ENCODE peak calls at places on chromosomes 1 and 21, in eight cellular contexts. One of them, this sample, is unnamed. For H3K4me1 and H3K36me3, the result is how much of the 10 kb centered on the place peaks cover.

GRCh38 chr21:35350965-35351364 is 301.9 kb upstream of the RUNX1 start:
- DNase-seq in SK-N-SH: no peak
- DNase-seq in right lobe of liver: no peak
- DNase-seq in CD4-positive, CD25-positive, alpha-beta regulatory T cell: no peak
- DNase-seq in CD8-positive, alpha-beta memory T cell: no peak
- DNase-seq in psoas muscle: no peak
- DNase-seq in K562: no peak
- DNase-seq in hepatocyte: no peak
- DNase-seq in this sample: no peak

GRCh38 chr1:248886237-248886895 is 19.7 kb upstream of the PGBD2 start:
- DNase-seq in right lobe of liver: no peak
- DNase-seq in SK-N-SH: no peak
- DNase-seq in CD8-positive, alpha-beta memory T cell: no peak
- DNase-seq in hepatocyte: no peak
- DNase-seq in psoas muscle: no peak
- DNase-seq in K562: peak
- DNase-seq in CD4-positive, CD25-positive, alpha-beta regulatory T cell: no peak
- DNase-seq in this sample: no peak

GRCh38 chr1:55604749-55605148 is 389.6 kb upstream of the USP24 start:
- DNase-seq in right lobe of liver: no peak
- DNase-seq in CD4-positive, CD25-positive, alpha-beta regulatory T cell: no peak
- DNase-seq in K562: no peak
- DNase-seq in CD8-positive, alpha-beta memory T cell: no peak
- DNase-seq in SK-N-SH: peak
- DNase-seq in psoas muscle: no peak
- DNase-seq in hepatocyte: no peak
- DNase-seq in this sample: no peak

GRCh38 chr1:245860681-245861552 is 646.2 kb downstream of the SMYD3 start:
- DNase-seq in CD8-positive, alpha-beta memory T cell: no peak
- DNase-seq in CD4-positive, CD25-positive, alpha-beta regulatory T cell: no peak
- DNase-seq in hepatocyte: no peak
- DNase-seq in K562: no peak
- DNase-seq in psoas muscle: no peak
- DNase-seq in right lobe of liver: no peak
- DNase-seq in SK-N-SH: no peak
- DNase-seq in this sample: no peak

GRCh38 chr1:152167835-152168534 is 9.0 kb upstream of the RPTN start:
- DNase-seq in CD4-positive, CD25-positive, alpha-beta regulatory T cell: no peak
- DNase-seq in hepatocyte: no peak
- DNase-seq in K562: no peak
- DNase-seq in CD8-positive, alpha-beta memory T cell: no peak
- DNase-seq in SK-N-SH: no peak
- DNase-seq in psoas muscle: no peak
- DNase-seq in right lobe of liver: no peak
- DNase-seq in this sample: no peak

GRCh38 chr1:19809044-19809750 is 5.9 kb downstream of the RNF186 start:
- DNase-seq in SK-N-SH: no peak
- DNase-seq in CD4-positive, CD25-positive, alpha-beta regulatory T cell: no peak
- DNase-seq in hepatocyte: no peak
- DNase-seq in psoas muscle: no peak
- DNase-seq in right lobe of liver: no peak
- DNase-seq in K562: no peak
- DNase-seq in CD8-positive, alpha-beta memory T cell: no peak
- DNase-seq in this sample: no peak

GRCh38 chr1:109845658-109846057 is 65.0 kb upstream of the CSF1 start:
- DNase-seq in CD4-positive, CD25-positive, alpha-beta regulatory T cell: no peak
- DNase-seq in SK-N-SH: no peak
- DNase-seq in K562: no peak
- DNase-seq in right lobe of liver: no peak
- DNase-seq in psoas muscle: no peak
- DNase-seq in hepatocyte: no peak
- DNase-seq in CD8-positive, alpha-beta memory T cell: no peak
- DNase-seq in this sample: no peak

GRCh38 chr1:75426688-75427087 is 184.2 kb downstream of the SLC44A5 start:
- DNase-seq in right lobe of liver: no peak
- DNase-seq in hepatocyte: no peak
- DNase-seq in CD4-positive, CD25-positive, alpha-beta regulatory T cell: no peak
- DNase-seq in CD8-positive, alpha-beta memory T cell: no peak
- DNase-seq in SK-N-SH: no peak
- DNase-seq in psoas muscle: no peak
- DNase-seq in K562: no peak
- DNase-seq in this sample: no peak

GRCh38 chr1:244027491-244027890 is 23.6 kb upstream of the ZBTB18 start:
- DNase-seq in CD4-positive, CD25-positive, alpha-beta regulatory T cell: no peak
- DNase-seq in psoas muscle: no peak
- DNase-seq in CD8-positive, alpha-beta memory T cell: no peak
- DNase-seq in hepatocyte: no peak
- DNase-seq in K562: no peak
- DNase-seq in SK-N-SH: no peak
- DNase-seq in right lobe of liver: no peak
- DNase-seq in this sample: no peak

GRCh38 chr1:213381572-213382084 is 330.6 kb downstream of the RPS6KC1 start:
- DNase-seq in hepatocyte: no peak
- DNase-seq in CD4-positive, CD25-positive, alpha-beta regulatory T cell: no peak
- DNase-seq in psoas muscle: no peak
- DNase-seq in K562: no peak
- DNase-seq in SK-N-SH: no peak
- DNase-seq in CD8-positive, alpha-beta memory T cell: no peak
- DNase-seq in right lobe of liver: no peak
- DNase-seq in this sample: peak

GRCh38 chr1:174131032-174131638 is 28.2 kb upstream of the RABGAP1L start:
- DNase-seq in CD4-positive, CD25-positive, alpha-beta regulatory T cell: no peak
- DNase-seq in K562: peak
- DNase-seq in CD8-positive, alpha-beta memory T cell: no peak
- DNase-seq in hepatocyte: no peak
- DNase-seq in SK-N-SH: no peak
- DNase-seq in right lobe of liver: no peak
- DNase-seq in psoas muscle: no peak
- DNase-seq in this sample: no peak

GRCh38 chr21:44079846-44080245 is 27.4 kb upstream of the PWP2 start:
- DNase-seq in hepatocyte: no peak
- DNase-seq in SK-N-SH: no peak
- DNase-seq in CD4-positive, CD25-positive, alpha-beta regulatory T cell: no peak
- DNase-seq in K562: no peak
- DNase-seq in right lobe of liver: no peak
- DNase-seq in psoas muscle: no peak
- DNase-seq in CD8-positive, alpha-beta memory T cell: no peak
- DNase-seq in this sample: no peak

GRCh38 chr1:1020000-1020404 is at the start of gene AGRN:
- DNase-seq in K562: peak
- DNase-seq in CD4-positive, CD25-positive, alpha-beta regulatory T cell: no peak
- DNase-seq in hepatocyte: no peak
- DNase-seq in CD8-positive, alpha-beta memory T cell: no peak
- DNase-seq in SK-N-SH: peak
- DNase-seq in right lobe of liver: peak
- DNase-seq in psoas muscle: peak
- DNase-seq in this sample: peak

GRCh38 chr1:30521261-30521865 is 202.0 kb downstream of the MATN1 start:
- DNase-seq in hepatocyte: no peak
- DNase-seq in CD4-positive, CD25-positive, alpha-beta regulatory T cell: no peak
- DNase-seq in right lobe of liver: peak
- DNase-seq in psoas muscle: no peak
- DNase-seq in SK-N-SH: no peak
- DNase-seq in K562: no peak
- DNase-seq in CD8-positive, alpha-beta memory T cell: no peak
- DNase-seq in this sample: peak

GRCh38 chr1:210222288-210223006 is 10.1 kb upstream of the SERTAD4 start:
- DNase-seq in CD8-positive, alpha-beta memory T cell: no peak
- DNase-seq in SK-N-SH: no peak
- DNase-seq in K562: no peak
- DNase-seq in CD4-positive, CD25-positive, alpha-beta regulatory T cell: no peak
- DNase-seq in psoas muscle: no peak
- DNase-seq in hepatocyte: peak
- DNase-seq in right lobe of liver: no peak
- DNase-seq in this sample: no peak

GRCh38 chr1:31788138-31788824 is 24.1 kb upstream of the ADGRB2 start:
- DNase-seq in CD8-positive, alpha-beta memory T cell: peak
- DNase-seq in SK-N-SH: peak
- DNase-seq in right lobe of liver: peak
- DNase-seq in K562: peak
- DNase-seq in psoas muscle: peak
- DNase-seq in hepatocyte: peak
- DNase-seq in CD4-positive, CD25-positive, alpha-beta regulatory T cell: peak
- DNase-seq in this sample: peak

GRCh38 chr1:119186471-119186870 is 46.0 kb upstream of the WARS2 start:
- DNase-seq in K562: no peak
- DNase-seq in psoas muscle: no peak
- DNase-seq in right lobe of liver: no peak
- DNase-seq in hepatocyte: no peak
- DNase-seq in SK-N-SH: no peak
- DNase-seq in CD8-positive, alpha-beta memory T cell: no peak
- DNase-seq in CD4-positive, CD25-positive, alpha-beta regulatory T cell: no peak
- DNase-seq in this sample: no peak

GRCh38 chr1:46342084-46342656 is 1.6 kb downstream of the NSUN4 start:
- DNase-seq in CD8-positive, alpha-beta memory T cell: no peak
- DNase-seq in psoas muscle: no peak
- DNase-seq in CD4-positive, CD25-positive, alpha-beta regulatory T cell: peak
- DNase-seq in hepatocyte: peak
- DNase-seq in right lobe of liver: no peak
- DNase-seq in K562: peak
- DNase-seq in SK-N-SH: peak
- DNase-seq in this sample: no peak

GRCh38 chr21:43272591-43272990 is 103.8 kb downstream of the CRYAA start:
- DNase-seq in psoas muscle: no peak
- DNase-seq in CD4-positive, CD25-positive, alpha-beta regulatory T cell: no peak
- DNase-seq in K562: no peak
- DNase-seq in hepatocyte: no peak
- DNase-seq in SK-N-SH: no peak
- DNase-seq in right lobe of liver: no peak
- DNase-seq in CD8-positive, alpha-beta memory T cell: no peak
- DNase-seq in this sample: peak

GRCh38 chr1:149972547-149972946 is 35.9 kb upstream of the MTMR11 start:
- DNase-seq in K562: no peak
- DNase-seq in CD8-positive, alpha-beta memory T cell: no peak
- DNase-seq in CD4-positive, CD25-positive, alpha-beta regulatory T cell: no peak
- DNase-seq in right lobe of liver: no peak
- DNase-seq in SK-N-SH: no peak
- DNase-seq in hepatocyte: no peak
- DNase-seq in psoas muscle: no peak
- DNase-seq in this sample: no peak

GRCh38 chr1:86339421-86339820 is 56.7 kb downstream of the ODF2L start:
- DNase-seq in K562: no peak
- DNase-seq in CD8-positive, alpha-beta memory T cell: no peak
- DNase-seq in right lobe of liver: no peak
- DNase-seq in CD4-positive, CD25-positive, alpha-beta regulatory T cell: no peak
- DNase-seq in SK-N-SH: no peak
- DNase-seq in psoas muscle: no peak
- DNase-seq in hepatocyte: no peak
- DNase-seq in this sample: peak

GRCh38 chr1:226682841-226683800 is 56.0 kb downstream of the ITPKB start:
- DNase-seq in K562: no peak
- DNase-seq in right lobe of liver: no peak
- DNase-seq in CD4-positive, CD25-positive, alpha-beta regulatory T cell: no peak
- DNase-seq in hepatocyte: no peak
- DNase-seq in CD8-positive, alpha-beta memory T cell: peak
- DNase-seq in psoas muscle: no peak
- DNase-seq in SK-N-SH: no peak
- DNase-seq in this sample: no peak
- H3K4me1 ChIP-seq in K562: under half
- H3K4me1 ChIP-seq in right lobe of liver: under half
- H3K4me1 ChIP-seq in CD4-positive, CD25-positive, alpha-beta regulatory T cell: half or more
- H3K4me1 ChIP-seq in hepatocyte: under half
- H3K4me1 ChIP-seq in CD8-positive, alpha-beta memory T cell: half or more
- H3K4me1 ChIP-seq in psoas muscle: half or more
- H3K4me1 ChIP-seq in SK-N-SH: under half
- H3K4me1 ChIP-seq in this sample: under half

GRCh38 chr1:44803062-44803311 is 2.8 kb downstream of the PLK3 start:
- DNase-seq in right lobe of liver: no peak
- DNase-seq in SK-N-SH: no peak
- DNase-seq in CD4-positive, CD25-positive, alpha-beta regulatory T cell: no peak
- DNase-seq in CD8-positive, alpha-beta memory T cell: no peak
- DNase-seq in hepatocyte: no peak
- DNase-seq in psoas muscle: no peak
- DNase-seq in K562: no peak
- DNase-seq in this sample: no peak

GRCh38 chr1:44799770-44800584 is at the start of gene PLK3:
- DNase-seq in K562: peak
- DNase-seq in CD8-positive, alpha-beta memory T cell: peak
- DNase-seq in psoas muscle: peak
- DNase-seq in SK-N-SH: peak
- DNase-seq in CD4-positive, CD25-positive, alpha-beta regulatory T cell: peak
- DNase-seq in hepatocyte: peak
- DNase-seq in right lobe of liver: peak
- DNase-seq in this sample: peak

GRCh38 chr1:44803312-44804095 is 3.3 kb downstream of the PLK3 start:
- DNase-seq in right lobe of liver: no peak
- DNase-seq in K562: no peak
- DNase-seq in SK-N-SH: no peak
- DNase-seq in psoas muscle: no peak
- DNase-seq in CD4-positive, CD25-positive, alpha-beta regulatory T cell: no peak
- DNase-seq in CD8-positive, alpha-beta memory T cell: no peak
- DNase-seq in hepatocyte: no peak
- DNase-seq in this sample: no peak

GRCh38 chr1:44801491-44802305 is 1.5 kb downstream of the PLK3 start:
- DNase-seq in CD4-positive, CD25-positive, alpha-beta regulatory T cell: peak
- DNase-seq in psoas muscle: peak
- DNase-seq in K562: peak
- DNase-seq in SK-N-SH: no peak
- DNase-seq in right lobe of liver: no peak
- DNase-seq in CD8-positive, alpha-beta memory T cell: peak
- DNase-seq in hepatocyte: peak
- DNase-seq in this sample: peak

GRCh38 chr1:44802306-44803061 is 2.3 kb downstream of the PLK3 start:
- DNase-seq in CD8-positive, alpha-beta memory T cell: no peak
- DNase-seq in CD4-positive, CD25-positive, alpha-beta regulatory T cell: no peak
- DNase-seq in right lobe of liver: no peak
- DNase-seq in hepatocyte: peak
- DNase-seq in SK-N-SH: no peak
- DNase-seq in K562: no peak
- DNase-seq in psoas muscle: peak
- DNase-seq in this sample: peak
- H3K36me3 ChIP-seq in CD8-positive, alpha-beta memory T cell: under half
- H3K36me3 ChIP-seq in CD4-positive, CD25-positive, alpha-beta regulatory T cell: half or more
- H3K36me3 ChIP-seq in right lobe of liver: under half
- H3K36me3 ChIP-seq in hepatocyte: under half
- H3K36me3 ChIP-seq in SK-N-SH: under half
- H3K36me3 ChIP-seq in K562: half or more
- H3K36me3 ChIP-seq in psoas muscle: under half
- H3K36me3 ChIP-seq in this sample: under half

GRCh38 chr1:114756949-114757454 is 782 bp downstream of the CSDE1 start:
- DNase-seq in hepatocyte: peak
- DNase-seq in CD4-positive, CD25-positive, alpha-beta regulatory T cell: no peak
- DNase-seq in right lobe of liver: peak
- DNase-seq in SK-N-SH: peak
- DNase-seq in CD8-positive, alpha-beta memory T cell: peak
- DNase-seq in psoas muscle: peak
- DNase-seq in K562: peak
- DNase-seq in this sample: no peak
- H3K4me1 ChIP-seq in hepatocyte: under half
- H3K4me1 ChIP-seq in CD4-positive, CD25-positive, alpha-beta regulatory T cell: half or more
- H3K4me1 ChIP-seq in right lobe of liver: under half
- H3K4me1 ChIP-seq in SK-N-SH: under half
- H3K4me1 ChIP-seq in CD8-positive, alpha-beta memory T cell: half or more
- H3K4me1 ChIP-seq in psoas muscle: under half
- H3K4me1 ChIP-seq in K562: under half
- H3K4me1 ChIP-seq in this sample: under half

DNA sequence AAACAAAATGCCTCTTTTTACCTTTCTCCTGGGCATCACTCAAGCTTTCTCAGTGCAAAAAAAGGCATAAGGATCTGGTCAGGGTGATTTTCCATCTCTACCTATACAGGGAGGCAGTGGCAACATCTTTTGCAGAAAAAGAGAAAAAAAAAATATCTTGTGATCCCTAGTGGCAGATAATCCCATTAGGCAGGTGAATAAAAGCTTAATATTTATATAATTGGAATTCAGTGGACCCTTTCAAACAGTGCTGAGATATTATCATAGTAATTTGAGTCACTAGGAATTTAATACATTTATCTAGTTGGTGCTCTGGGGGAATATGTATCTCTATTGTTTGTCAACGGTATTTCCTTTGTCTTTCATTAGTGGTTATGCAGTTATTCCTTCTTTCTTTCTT is 29.9 kb upstream of the CXADR start:
- DNase-seq in K562: no peak
- DNase-seq in CD4-positive, CD25-positive, alpha-beta regulatory T cell: no peak
- DNase-seq in CD8-positive, alpha-beta memory T cell: no peak
- DNase-seq in psoas muscle: no peak
- DNase-seq in right lobe of liver: no peak
- DNase-seq in SK-N-SH: peak
- DNase-seq in hepatocyte: no peak
- DNase-seq in this sample: no peak
- H3K36me3 ChIP-seq in K562: under half
- H3K36me3 ChIP-seq in CD4-positive, CD25-positive, alpha-beta regulatory T cell: under half
- H3K36me3 ChIP-seq in CD8-positive, alpha-beta memory T cell: under half
- H3K36me3 ChIP-seq in psoas muscle: under half
- H3K36me3 ChIP-seq in right lobe of liver: under half
- H3K36me3 ChIP-seq in SK-N-SH: under half
- H3K36me3 ChIP-seq in hepatocyte: under half
- H3K36me3 ChIP-seq in this sample: under half